ENCODE peak calls at places on chromosomes 5 and 9, in six cellular contexts. One of them, this sample, is unnamed.

GRCh38 chr5:58322453-58322852 is 137.4 kb downstream of the PLK2 start:
- DNase-seq in HT1080: peak
- DNase-seq in NCI-H1105: no peak
- DNase-seq in anterior cingulate cortex: no peak
- DNase-seq in aorta: no peak
- DNase-seq in OCI-LY7: no peak
- DNase-seq in this sample: no peak

GRCh38 chr9:69971643-69972449 is 71.8 kb upstream of the MAMDC2 start:
- DNase-seq in aorta: peak
- DNase-seq in OCI-LY7: peak
- DNase-seq in anterior cingulate cortex: peak
- DNase-seq in HT1080: peak
- DNase-seq in NCI-H1105: peak
- DNase-seq in this sample: peak

GRCh38 chr9:91817493-91818225 is 132.4 kb downstream of the ROR2 start:
- DNase-seq in aorta: no peak
- DNase-seq in anterior cingulate cortex: no peak
- DNase-seq in OCI-LY7: no peak
- DNase-seq in NCI-H1105: no peak
- DNase-seq in HT1080: no peak
- DNase-seq in this sample: no peak

GRCh38 chr9:84773023-84773422 is 103.5 kb downstream of the NTRK2 start:
- DNase-seq in aorta: no peak
- DNase-seq in HT1080: no peak
- DNase-seq in NCI-H1105: no peak
- DNase-seq in OCI-LY7: no peak
- DNase-seq in anterior cingulate cortex: no peak
- DNase-seq in this sample: no peak

GRCh38 chr5:131303537-131303936 is 39.7 kb downstream of the CDC42SE2 start:
- DNase-seq in aorta: no peak
- DNase-seq in NCI-H1105: no peak
- DNase-seq in OCI-LY7: no peak
- DNase-seq in anterior cingulate cortex: no peak
- DNase-seq in HT1080: no peak
- DNase-seq in this sample: peak

GRCh38 chr9:112193562-112194288 is 18.6 kb upstream of the SUSD1 start:
- DNase-seq in anterior cingulate cortex: no peak
- DNase-seq in aorta: no peak
- DNase-seq in OCI-LY7: no peak
- DNase-seq in NCI-H1105: no peak
- DNase-seq in HT1080: no peak
- DNase-seq in this sample: no peak

GRCh38 chr9:93099551-93100264 is 3.7 kb downstream of the CARD19 start:
- DNase-seq in aorta: peak
- DNase-seq in NCI-H1105: no peak
- DNase-seq in HT1080: no peak
- DNase-seq in anterior cingulate cortex: no peak
- DNase-seq in OCI-LY7: no peak
- DNase-seq in this sample: no peak

GRCh38 chr9:9142001-9142400 is 1342.4 kb upstream of the DMAC1 start:
- DNase-seq in OCI-LY7: no peak
- DNase-seq in anterior cingulate cortex: no peak
- DNase-seq in NCI-H1105: peak
- DNase-seq in HT1080: no peak
- DNase-seq in aorta: no peak
- DNase-seq in this sample: no peak

GRCh38 chr9:69357030-69357853 is 32.2 kb downstream of the ENTREP1 start:
- DNase-seq in anterior cingulate cortex: no peak
- DNase-seq in NCI-H1105: no peak
- DNase-seq in HT1080: no peak
- DNase-seq in OCI-LY7: no peak
- DNase-seq in aorta: no peak
- DNase-seq in this sample: no peak

GRCh38 chr5:74173260-74173659 is 467.3 kb downstream of the ENC1 start:
- DNase-seq in anterior cingulate cortex: no peak
- DNase-seq in NCI-H1105: no peak
- DNase-seq in OCI-LY7: no peak
- DNase-seq in aorta: no peak
- DNase-seq in HT1080: no peak
- DNase-seq in this sample: no peak

GRCh38 chr5:11394933-11395332 is 509.3 kb downstream of the CTNND2 start:
- DNase-seq in HT1080: no peak
- DNase-seq in OCI-LY7: no peak
- DNase-seq in NCI-H1105: no peak
- DNase-seq in anterior cingulate cortex: no peak
- DNase-seq in aorta: no peak
- DNase-seq in this sample: no peak

GRCh38 chr9:129451089-129451656 is 169.7 kb downstream of the C9orf50 start:
- DNase-seq in HT1080: no peak
- DNase-seq in anterior cingulate cortex: no peak
- DNase-seq in NCI-H1105: no peak
- DNase-seq in OCI-LY7: no peak
- DNase-seq in aorta: no peak
- DNase-seq in this sample: no peak

GRCh38 chr9:76987594-76988200 is 31.8 kb upstream of the FOXB2 start:
- DNase-seq in aorta: no peak
- DNase-seq in OCI-LY7: peak
- DNase-seq in anterior cingulate cortex: peak
- DNase-seq in NCI-H1105: peak
- DNase-seq in HT1080: peak
- DNase-seq in this sample: peak

GRCh38 chr9:6096821-6097220 is 81.4 kb upstream of the RANBP6 start:
- DNase-seq in OCI-LY7: no peak
- DNase-seq in HT1080: peak
- DNase-seq in aorta: no peak
- DNase-seq in NCI-H1105: no peak
- DNase-seq in anterior cingulate cortex: no peak
- DNase-seq in this sample: no peak

GRCh38 chr9:114450181-114450580 is 55.1 kb downstream of the WHRN start:
- DNase-seq in aorta: no peak
- DNase-seq in anterior cingulate cortex: no peak
- DNase-seq in HT1080: no peak
- DNase-seq in NCI-H1105: no peak
- DNase-seq in OCI-LY7: no peak
- DNase-seq in this sample: no peak

GRCh38 chr5:35771839-35772238 is 84.9 kb upstream of the IL7R start:
- DNase-seq in anterior cingulate cortex: no peak
- DNase-seq in OCI-LY7: no peak
- DNase-seq in HT1080: no peak
- DNase-seq in aorta: no peak
- DNase-seq in NCI-H1105: no peak
- DNase-seq in this sample: no peak

GRCh38 chr9:124285903-124286291 is 28.1 kb downstream of the NEK6 start:
- DNase-seq in anterior cingulate cortex: no peak
- DNase-seq in NCI-H1105: no peak
- DNase-seq in HT1080: peak
- DNase-seq in aorta: peak
- DNase-seq in OCI-LY7: no peak
- DNase-seq in this sample: no peak

GRCh38 chr9:9914174-9914573 is 698.6 kb downstream of the PTPRD start:
- DNase-seq in HT1080: peak
- DNase-seq in NCI-H1105: no peak
- DNase-seq in anterior cingulate cortex: no peak
- DNase-seq in aorta: no peak
- DNase-seq in OCI-LY7: no peak
- DNase-seq in this sample: no peak

This sample was measured in NCI-H460.